ENCODE peak calls at places on chromosomes 12 and 14, in four cellular contexts. E is heart left ventricle, A is breast epithelium, M is A549. G is an unnamed sample.

GRCh38 chr12:12592930-12593329 is 18.7 kb upstream of the CREBL2 start:
- DNase-seq in A (no peak), E (no peak), M (peak), G (no peak)

GRCh38 chr12:131684015-131684725 is 26.7 kb upstream of the SFSWAP start:
- DNase-seq in M (no peak), E (no peak), A (no peak), G (no peak)

GRCh38 chr12:128091101-128091795 is 175.7 kb upstream of the TMEM132C start:
- DNase-seq in A (no peak), E (no peak), M (no peak), G (no peak)

GRCh38 chr14:76337619-76338545 is 38.1 kb upstream of the ESRRB start:
- DNase-seq in M (no peak), E (no peak), A (no peak), G (no peak)

GRCh38 chr12:123152823-123153222 is 1.9 kb upstream of the PITPNM2 start:
- DNase-seq in A (no peak), M (no peak), E (no peak), G (no peak)

GRCh38 chr12:8057839-8058238 is 8.3 kb downstream of the C3AR1 start:
- DNase-seq in M (no peak), E (no peak), A (no peak), G (peak)

GRCh38 chr14:62532186-62532585 is 513.1 kb downstream of the KCNH5 start:
- DNase-seq in E (no peak), M (no peak), A (no peak), G (no peak)

GRCh38 chr14:68792830-68793733 is at the start of gene ZFP36L1:
- DNase-seq in M (peak), A (peak), E (peak), G (peak)

GRCh38 chr14:20332946-20333782 is at the start of gene CCNB1IP1:
- DNase-seq in M (peak), A (no peak), E (no peak), G (peak)

GRCh38 chr14:101025656-101026055 is 122.1 kb upstream of the RTL1 start:
- DNase-seq in E (peak), M (no peak), A (peak), G (no peak)

GRCh38 chr12:65192963-65193516 is 23.7 kb downstream of the LEMD3 start:
- DNase-seq in M (no peak), E (no peak), A (no peak), G (no peak)

GRCh38 chr12:121800694-121801600 is 2.9 kb upstream of the SETD1B start:
- DNase-seq in A (peak), E (peak), M (no peak), G (peak)

GRCh38 chr12:89351489-89352241 is 636 bp downstream of the DUSP6 start:
- DNase-seq in A (no peak), M (peak), E (peak), G (peak)

GRCh38 chr14:75667099-75667498 is 6.1 kb downstream of the TTLL5 start:
- DNase-seq in M (no peak), A (no peak), E (no peak), G (no peak)

GRCh38 chr12:124720019-124720686 is 143.5 kb downstream of the SCARB1 start:
- DNase-seq in E (no peak), A (peak), M (peak), G (peak)

GRCh38 chr12:131755305-131756113 is 44.6 kb downstream of the SFSWAP start:
- DNase-seq in E (no peak), M (peak), A (peak), G (peak)

GRCh38 chr12:115261691-115262398 is 577.9 kb upstream of the TBX3 start:
- DNase-seq in A (no peak), M (no peak), E (no peak), G (no peak)

GRCh38 chr12:64912501-64912900 is 88.1 kb downstream of the TBC1D30 start:
- DNase-seq in M (no peak), A (no peak), E (no peak), G (no peak)

GRCh38 chr14:100536721-100537700 is 50.2 kb downstream of the BEGAIN start:
- DNase-seq in E (peak), M (no peak), A (peak), G (no peak)

GRCh38 chr12:122902854-122903703 is 7.2 kb upstream of the VPS37B start:
- DNase-seq in E (no peak), M (no peak), A (no peak), G (no peak)

DNA sequence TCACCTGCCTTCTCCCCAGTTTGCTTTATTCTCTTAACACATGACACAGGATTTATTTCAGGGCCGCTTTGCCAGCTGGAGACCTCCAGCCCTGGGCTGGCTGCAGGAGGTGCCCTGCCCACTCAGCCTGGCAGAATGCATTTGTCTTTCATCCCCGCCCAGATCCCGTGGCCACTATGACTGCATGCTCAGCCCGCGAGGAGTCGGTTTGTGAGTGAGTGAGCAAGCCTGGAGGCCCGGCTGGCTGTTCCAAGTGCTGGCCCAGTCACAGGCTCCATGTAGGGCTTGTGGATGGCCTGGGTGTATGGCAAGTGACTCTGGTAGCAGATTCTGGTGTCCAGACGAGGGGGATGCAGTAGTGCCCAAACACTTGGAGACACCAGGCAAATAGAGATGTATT is 2.1 kb downstream of the TDP1 start:
- DNase-seq in M (no peak), E (no peak), A (no peak), G (no peak)
- H3K4me3 ChIP-seq in M (no peak), E (no peak), A (no peak), G (no peak)

GRCh38 chr12:60419986-60420385 is 824.2 kb downstream of the SLC16A7 start:
- DNase-seq in A (no peak), M (no peak), E (no peak), G (no peak)

GRCh38 chr12:60421741-60422140 is 825.9 kb downstream of the SLC16A7 start:
- DNase-seq in M (no peak), E (no peak), A (no peak), G (no peak)
- TF ChIP-seq CTCF in M (no peak), E (no peak), A (no peak), G (no peak)

GRCh38 chr12:31727197-31727596 is 1.6 kb downstream of the AMN1 start:
- DNase-seq in A (no peak), E (no peak), M (no peak), G (no peak)
- H3K4me3 ChIP-seq in A (no peak), E (no peak), M (no peak), G (no peak)

GRCh38 chr12:21305666-21306065 is 29.1 kb downstream of the SLCO1A2 start:
- DNase-seq in E (no peak), A (no peak), M (no peak), G (no peak)

DNA sequence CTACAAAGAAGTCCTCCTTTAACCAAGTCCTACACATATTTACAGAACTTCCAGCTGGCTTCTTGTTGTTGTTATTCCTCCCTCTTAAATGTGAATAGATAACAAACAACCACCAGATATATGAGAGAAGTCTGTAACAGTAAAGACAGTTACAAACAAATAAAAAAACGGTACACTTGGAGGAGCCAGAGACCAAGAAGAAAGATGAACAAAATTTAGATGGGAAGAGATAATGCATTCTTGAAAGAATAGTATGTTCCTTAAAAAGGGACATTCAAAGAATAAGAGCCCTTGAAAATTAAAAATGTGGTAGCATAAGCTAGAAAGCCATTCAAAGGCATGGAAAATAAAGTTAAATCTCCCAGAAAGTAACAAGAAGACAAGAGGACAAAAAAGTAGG is 25.9 kb downstream of the SLCO1A2 start:
- DNase-seq in M (no peak), E (no peak), A (no peak), G (no peak)
- TF ChIP-seq CTCF in M (no peak), E (no peak), A (no peak), G (no peak)

G was measured in fibroblast of villous mesenchyme.